ENCODE peak calls at places on chromosome 13, in eight cellular contexts. One of them, this sample, is unnamed.

GRCh38 chr13:94030415-94031119 is 448.9 kb downstream of the DCT start:
- DNase-seq in HT1080: no peak
- DNase-seq in AG20443: no peak
- DNase-seq in RWPE1: no peak
- DNase-seq in choroid plexus epithelial cell: no peak
- DNase-seq in NCI-H1092 treated with DMSO at 0.1 percent for 48 hours: no peak
- DNase-seq in activated CD4-positive, alpha-beta T cell treated with anti-CD3 and anti-CD28 coated beads for 24 hours: no peak
- DNase-seq in AG10803: no peak
- DNase-seq in this sample: no peak

GRCh38 chr13:33277946-33278345 is 7.6 kb downstream of the STARD13 start:
- DNase-seq in HT1080: no peak
- DNase-seq in AG20443: no peak
- DNase-seq in RWPE1: no peak
- DNase-seq in choroid plexus epithelial cell: no peak
- DNase-seq in NCI-H1092 treated with DMSO at 0.1 percent for 48 hours: no peak
- DNase-seq in activated CD4-positive, alpha-beta T cell treated with anti-CD3 and anti-CD28 coated beads for 24 hours: no peak
- DNase-seq in AG10803: peak; percentile 87
- DNase-seq in this sample: no peak

GRCh38 chr13:73000027-73000674 is 58.7 kb upstream of the KLF5 start:
- DNase-seq in HT1080: peak; percentile 40
- DNase-seq in AG20443: peak; percentile 6
- DNase-seq in RWPE1: no peak
- DNase-seq in choroid plexus epithelial cell: peak; percentile 35
- DNase-seq in NCI-H1092 treated with DMSO at 0.1 percent for 48 hours: peak; percentile 16
- DNase-seq in activated CD4-positive, alpha-beta T cell treated with anti-CD3 and anti-CD28 coated beads for 24 hours: no peak
- DNase-seq in AG10803: peak; percentile 8
- DNase-seq in this sample: peak; percentile 19

GRCh38 chr13:94020833-94021232 is 458.6 kb downstream of the DCT start:
- DNase-seq in HT1080: peak; percentile 48
- DNase-seq in AG20443: no peak
- DNase-seq in RWPE1: peak; percentile 10
- DNase-seq in choroid plexus epithelial cell: peak; percentile 15
- DNase-seq in NCI-H1092 treated with DMSO at 0.1 percent for 48 hours: no peak
- DNase-seq in activated CD4-positive, alpha-beta T cell treated with anti-CD3 and anti-CD28 coated beads for 24 hours: no peak
- DNase-seq in AG10803: no peak
- DNase-seq in this sample: peak; percentile 76

GRCh38 chr13:22455036-22455435 is 725.7 kb upstream of the SGCG start:
- DNase-seq in HT1080: no peak
- DNase-seq in AG20443: no peak
- DNase-seq in RWPE1: no peak
- DNase-seq in choroid plexus epithelial cell: no peak
- DNase-seq in NCI-H1092 treated with DMSO at 0.1 percent for 48 hours: peak; percentile 34
- DNase-seq in activated CD4-positive, alpha-beta T cell treated with anti-CD3 and anti-CD28 coated beads for 24 hours: no peak
- DNase-seq in AG10803: no peak
- DNase-seq in this sample: no peak

GRCh38 chr13:26074706-26075105 is 22.9 kb upstream of the SHISA2 start:
- DNase-seq in HT1080: peak; percentile 48
- DNase-seq in AG20443: peak; percentile 29
- DNase-seq in RWPE1: no peak
- DNase-seq in choroid plexus epithelial cell: peak; percentile 41
- DNase-seq in NCI-H1092 treated with DMSO at 0.1 percent for 48 hours: no peak
- DNase-seq in activated CD4-positive, alpha-beta T cell treated with anti-CD3 and anti-CD28 coated beads for 24 hours: no peak
- DNase-seq in AG10803: peak; percentile 13
- DNase-seq in this sample: peak; percentile 14

GRCh38 chr13:48235100-48235813 is 2.3 kb downstream of the ITM2B start:
- DNase-seq in HT1080: peak; percentile 6
- DNase-seq in AG20443: peak; percentile 20
- DNase-seq in RWPE1: no peak
- DNase-seq in choroid plexus epithelial cell: peak; percentile 54
- DNase-seq in NCI-H1092 treated with DMSO at 0.1 percent for 48 hours: peak; percentile 24
- DNase-seq in activated CD4-positive, alpha-beta T cell treated with anti-CD3 and anti-CD28 coated beads for 24 hours: no peak
- DNase-seq in AG10803: peak; percentile 46
- DNase-seq in this sample: peak; percentile 25

GRCh38 chr13:25292301-25292700 is 5.0 kb upstream of the MTMR6 start:
- DNase-seq in HT1080: peak; percentile 51
- DNase-seq in AG20443: no peak
- DNase-seq in RWPE1: no peak
- DNase-seq in choroid plexus epithelial cell: peak; percentile 84
- DNase-seq in NCI-H1092 treated with DMSO at 0.1 percent for 48 hours: peak; percentile 12
- DNase-seq in activated CD4-positive, alpha-beta T cell treated with anti-CD3 and anti-CD28 coated beads for 24 hours: no peak
- DNase-seq in AG10803: no peak
- DNase-seq in this sample: peak; percentile 47

GRCh38 chr13:44668707-44669106 is 92.6 kb upstream of the TSC22D1 start:
- DNase-seq in HT1080: no peak
- DNase-seq in AG20443: no peak
- DNase-seq in RWPE1: no peak
- DNase-seq in choroid plexus epithelial cell: peak; percentile 37
- DNase-seq in NCI-H1092 treated with DMSO at 0.1 percent for 48 hours: no peak
- DNase-seq in activated CD4-positive, alpha-beta T cell treated with anti-CD3 and anti-CD28 coated beads for 24 hours: no peak
- DNase-seq in AG10803: no peak
- DNase-seq in this sample: peak; percentile 86

GRCh38 chr13:113548171-113548641 is 36.3 kb upstream of the TFDP1 start:
- DNase-seq in HT1080: no peak
- DNase-seq in AG20443: no peak
- DNase-seq in RWPE1: no peak
- DNase-seq in choroid plexus epithelial cell: peak; percentile 78
- DNase-seq in NCI-H1092 treated with DMSO at 0.1 percent for 48 hours: peak; percentile 55
- DNase-seq in activated CD4-positive, alpha-beta T cell treated with anti-CD3 and anti-CD28 coated beads for 24 hours: no peak
- DNase-seq in AG10803: peak; percentile 38
- DNase-seq in this sample: no peak

GRCh38 chr13:97892717-97893116 is 60.8 kb upstream of the IPO5 start:
- DNase-seq in HT1080: peak; percentile 86
- DNase-seq in AG20443: peak; percentile 53
- DNase-seq in RWPE1: no peak
- DNase-seq in choroid plexus epithelial cell: peak; percentile 38
- DNase-seq in NCI-H1092 treated with DMSO at 0.1 percent for 48 hours: no peak
- DNase-seq in activated CD4-positive, alpha-beta T cell treated with anti-CD3 and anti-CD28 coated beads for 24 hours: no peak
- DNase-seq in AG10803: peak; percentile 83
- DNase-seq in this sample: peak; percentile 85

GRCh38 chr13:48483589-48483988 is 49.3 kb downstream of the RCBTB2 start:
- DNase-seq in HT1080: no peak
- DNase-seq in AG20443: no peak
- DNase-seq in RWPE1: no peak
- DNase-seq in choroid plexus epithelial cell: no peak
- DNase-seq in NCI-H1092 treated with DMSO at 0.1 percent for 48 hours: no peak
- DNase-seq in activated CD4-positive, alpha-beta T cell treated with anti-CD3 and anti-CD28 coated beads for 24 hours: no peak
- DNase-seq in AG10803: no peak
- DNase-seq in this sample: no peak